ENCODE peak calls at places on chromosomes 2 and 18, in five cellular contexts. B, K, M, U and P are unnamed samples.

GRCh38 chr18:78622251-78622953 is 357.2 kb upstream of the SALL3 start:
- DNase-seq in B (no peak), K (no peak), M (no peak), U (no peak), P (no peak)

GRCh38 chr2:148238561-148238960 is 217.7 kb downstream of the MBD5 start:
- DNase-seq in B (no peak), K (no peak), M (no peak), U (no peak), P (no peak)

GRCh38 chr2:170502400-170503135 is 212.6 kb upstream of the SP5 start:
- DNase-seq in B (no peak), K (no peak), M (no peak), U (no peak), P (no peak)

GRCh38 chr2:239504643-239505235 is 103.9 kb upstream of the HDAC4 start:
- DNase-seq in B (no peak), K (no peak), M (no peak), U (no peak), P (no peak)

GRCh38 chr18:26210147-26210546 is 16.1 kb upstream of the TAF4B start:
- DNase-seq in B (no peak), K (no peak), M (no peak), U (no peak), P (no peak)

GRCh38 chr18:41938445-41938844 is 16.6 kb upstream of the PIK3C3 start:
- DNase-seq in B (no peak), K (no peak), M (no peak), U (no peak), P (peak; percentile 11)

GRCh38 chr2:107320881-107321280 is 434.9 kb upstream of the ST6GAL2 start:
- DNase-seq in B (no peak), K (no peak), M (no peak), U (no peak), P (no peak)

GRCh38 chr2:10579441-10580169 is 110.2 kb downstream of the NOL10 start:
- DNase-seq in B (no peak), K (no peak), M (no peak), U (no peak), P (no peak)

GRCh38 chr18:46452820-46453219 is 204.2 kb downstream of the LOXHD1 start:
- DNase-seq in B (no peak), K (peak; percentile 28), M (no peak), U (no peak), P (no peak)

GRCh38 chr2:197146995-197147394 is 163.6 kb downstream of the ANKRD44 start:
- DNase-seq in B (no peak), K (no peak), M (no peak), U (no peak), P (no peak)

GRCh38 chr2:106882658-106883057 is 3.3 kb downstream of the ST6GAL2 start:
- DNase-seq in B (no peak), K (no peak), M (peak; percentile 74), U (peak; percentile 21), P (no peak)

GRCh38 chr2:112181571-112182290 is 43.5 kb downstream of the FBLN7 start:
- DNase-seq in B (no peak), K (no peak), M (no peak), U (no peak), P (no peak)

GRCh38 chr2:54308782-54309181 is 52.8 kb upstream of the TSPYL6 start:
- DNase-seq in B (no peak), K (no peak), M (no peak), U (no peak), P (no peak)

GRCh38 chr2:217653240-217653639 is 349.6 kb downstream of the TNS1 start:
- DNase-seq in B (peak; percentile 77), K (peak; percentile 46), M (peak; percentile 73), U (peak; percentile 58), P (peak; percentile 40)

GRCh38 chr2:176091329-176092258 is 927 bp upstream of the HOXD13 start:
- DNase-seq in B (no peak), K (no peak), M (no peak), U (no peak), P (no peak)

GRCh38 chr2:101737478-101738240 is 40.2 kb downstream of the MAP4K4 start:
- DNase-seq in B (no peak), K (no peak), M (no peak), U (peak; percentile 39), P (no peak)

GRCh38 chr18:43001821-43002220 is 113.7 kb downstream of the RIT2 start:
- DNase-seq in B (no peak), K (no peak), M (no peak), U (no peak), P (no peak)

GRCh38 chr18:79819951-79820351 is 22.2 kb downstream of the KCNG2 start:
- DNase-seq in B (peak; percentile 43), K (no peak), M (no peak), U (no peak), P (no peak)

GRCh38 chr2:1544478-1545069 is 131.3 kb downstream of the TPO start:
- DNase-seq in B (no peak), K (no peak), M (peak; percentile 35), U (no peak), P (no peak)

GRCh38 chr18:42242758-42243157 is 287.7 kb downstream of the PIK3C3 start:
- DNase-seq in B (no peak), K (no peak), M (no peak), U (no peak), P (no peak)

GRCh38 chr2:37083873-37084792 is at the start of the genes GPATCH11 and HEATR5B:
- DNase-seq in B (peak; percentile 94), K (peak; percentile 95), M (peak; percentile 98), U (peak; percentile 99), P (peak; percentile 87)
- TF ChIP-seq POLR2A in B (no peak), K (peak; percentile 58), M (no peak), U (peak; percentile 48), P (peak; percentile 67)

DNA sequence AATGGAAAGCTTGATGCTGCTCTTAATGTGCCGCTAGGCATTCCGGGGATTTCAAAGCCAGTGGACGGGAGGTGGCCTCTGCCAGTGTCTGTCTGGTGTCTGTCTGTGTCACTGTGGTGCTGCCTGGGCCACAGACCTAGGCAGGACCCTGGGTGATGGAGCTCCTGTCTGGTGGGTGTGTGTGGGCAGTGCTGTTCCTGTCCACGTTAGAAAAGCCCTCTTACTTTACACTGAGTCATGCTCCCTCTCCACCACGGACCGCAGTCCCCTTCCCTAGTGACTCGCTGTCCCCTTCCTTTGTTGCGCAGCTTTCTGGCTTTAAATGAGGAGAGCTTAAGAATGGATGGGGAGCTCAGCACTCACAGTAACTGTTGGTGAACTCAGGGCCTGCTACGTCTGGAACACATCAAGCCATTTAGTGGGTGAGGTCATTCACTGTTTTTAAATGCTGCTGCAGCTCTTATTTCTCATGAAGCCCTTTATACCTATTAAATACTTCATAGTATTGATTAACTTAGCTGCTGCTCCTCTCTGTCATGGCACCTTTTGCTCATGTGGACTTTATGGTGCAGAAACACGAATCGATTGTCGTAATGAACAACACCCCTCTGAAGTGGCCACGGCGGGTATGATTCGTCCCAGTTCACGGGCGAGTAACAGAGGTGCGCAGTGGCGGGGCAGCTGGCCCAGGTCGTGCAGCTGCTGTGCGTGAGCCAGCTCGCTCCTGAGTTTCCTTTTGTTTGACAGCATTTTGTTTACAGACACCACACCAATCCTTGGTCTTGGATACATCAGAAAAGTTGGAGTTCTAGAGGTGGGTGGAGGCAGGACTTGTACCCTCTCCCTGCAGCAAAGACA is 100.3 kb downstream of the LDLRAD4 start:
- DNase-seq in B (no peak), K (no peak), M (no peak), U (no peak), P (no peak)
- TF ChIP-seq POLR2A in B (no peak), K (no peak), M (no peak), U (no peak), P (no peak)

DNA sequence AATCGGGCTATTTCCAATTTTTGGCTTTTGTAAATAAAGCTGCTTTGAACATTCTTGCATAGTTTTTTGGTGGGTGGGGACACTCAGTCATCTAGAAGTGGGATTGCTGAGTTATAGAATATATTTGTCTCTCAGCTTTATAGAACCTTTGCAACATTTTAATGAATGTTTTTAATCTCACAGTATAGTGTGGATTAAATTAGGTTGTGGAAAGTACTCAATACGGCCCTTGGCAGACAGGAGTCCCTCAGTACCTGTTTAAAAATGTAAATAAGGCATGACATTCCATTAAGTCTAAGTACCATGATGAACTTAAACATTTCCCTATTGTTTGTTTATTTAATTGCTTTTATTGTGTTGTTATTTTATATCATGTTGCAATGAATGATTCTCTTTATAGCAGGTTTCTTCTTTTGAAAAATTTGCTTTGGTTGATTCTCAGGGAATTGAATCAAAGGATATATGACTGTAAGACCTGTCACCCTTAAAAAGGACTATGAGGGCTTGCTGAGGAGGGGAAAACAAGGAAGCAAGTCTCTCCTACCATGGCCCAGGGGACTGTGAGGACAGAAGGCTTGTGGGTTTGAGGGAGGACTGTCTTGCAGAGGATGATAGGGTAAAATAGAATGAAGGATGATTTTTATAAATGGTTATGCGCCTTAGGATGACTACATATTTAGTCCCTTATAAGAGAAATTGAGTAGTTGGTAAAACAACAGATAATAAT is 165.1 kb downstream of the RPIA start:
- DNase-seq in B (no peak), K (no peak), M (no peak), U (no peak), P (no peak)
- TF ChIP-seq POLR2A in B (no peak), K (no peak), M (no peak), U (no peak), P (no peak)

GRCh38 chr18:11908182-11909080 is at the start of gene MPPE1:
- DNase-seq in B (peak; percentile 81), K (peak; percentile 48), M (peak; percentile 92), U (peak; percentile 73), P (peak; percentile 84)

GRCh38 chr18:11906926-11907874 is 917 bp downstream of the MPPE1 start:
- DNase-seq in B (no peak), K (no peak), M (no peak), U (no peak), P (no peak)

GRCh38 chr18:11906181-11906580 is 1.9 kb downstream of the MPPE1 start:
- DNase-seq in B (no peak), K (no peak), M (no peak), U (no peak), P (no peak)

GRCh38 chr18:11909081-11909410 is 929 bp upstream of the MPPE1 start:
- DNase-seq in B (no peak), K (no peak), M (no peak), U (no peak), P (no peak)

GRCh38 chr18:11909597-11910026 is 1.5 kb upstream of the MPPE1 start:
- DNase-seq in B (no peak), K (no peak), M (no peak), U (no peak), P (no peak)
- TF ChIP-seq POLR2A in B (no peak), K (no peak), M (no peak), U (no peak), P (no peak)